ENCODE peak calls at places on chromosomes 2 and 18, in six cellular contexts. M is choroid plexus epithelial cell, L is HEK293T, F is HS-5, A is HTR-8/SVneo, N is T-helper 2 cell. V is an unnamed sample.

GRCh38 chr2:152426801-152427200 is 91.8 kb downstream of the FMNL2 start:
- DNase-seq in L (no peak), N (no peak), F (no peak), A (no peak), M (peak; percentile 48), V (no peak)

GRCh38 chr18:78768221-78768620 is 211.4 kb upstream of the SALL3 start:
- DNase-seq in M (no peak), N (no peak), A (no peak), L (no peak), F (no peak), V (no peak)

GRCh38 chr2:237231593-237231992 is 145.9 kb downstream of the COPS8 start:
- DNase-seq in F (no peak), A (no peak), N (no peak), M (no peak), L (no peak), V (no peak)

GRCh38 chr18:37294951-37295350 is 270.6 kb downstream of the CELF4 start:
- DNase-seq in A (peak; percentile 7), F (no peak), M (peak; percentile 19), N (no peak), L (peak; percentile 87), V (peak; percentile 41)

GRCh38 chr2:52613064-52613463 is 1154.5 kb upstream of the CHAC2 start:
- DNase-seq in F (no peak), A (peak; percentile 4), L (no peak), N (no peak), M (peak; percentile 31), V (no peak)

GRCh38 chr2:102453497-102453896 is 19.5 kb upstream of the SLC9A4 start:
- DNase-seq in N (no peak), M (no peak), L (no peak), F (no peak), A (no peak), V (no peak)

GRCh38 chr2:223214721-223215120 is 162.7 kb downstream of the KCNE4 start:
- DNase-seq in M (no peak), L (no peak), F (no peak), N (no peak), A (no peak), V (no peak)

GRCh38 chr2:122070241-122070731 is 314.8 kb downstream of the TSN start:
- DNase-seq in N (no peak), A (no peak), M (peak; percentile 2), F (peak; percentile 48), L (no peak), V (no peak)

GRCh38 chr2:2846379-2847130 is 515.5 kb upstream of the MYT1L start:
- DNase-seq in N (no peak), L (no peak), F (no peak), A (no peak), M (no peak), V (no peak)

GRCh38 chr2:118971245-118972122 is 29.5 kb downstream of the MARCO start:
- DNase-seq in F (no peak), M (no peak), N (no peak), L (no peak), A (no peak), V (no peak)

GRCh38 chr2:30446602-30447148 is 371 bp upstream of the LCLAT1 start:
- DNase-seq in F (no peak), A (no peak), M (peak; percentile 28), L (no peak), N (no peak), V (peak; percentile 18)

GRCh38 chr18:71115261-71115660 is 826.4 kb downstream of the SOCS6 start:
- DNase-seq in N (no peak), L (no peak), A (no peak), M (no peak), F (no peak), V (peak; percentile 53)

GRCh38 chr2:233441161-233442027 is 87.1 kb downstream of the DGKD start:
- DNase-seq in M (no peak), L (no peak), N (no peak), A (no peak), F (no peak), V (no peak)

GRCh38 chr2:178477443-178478099 is 829 bp downstream of the FKBP7 start:
- DNase-seq in L (no peak), N (no peak), F (no peak), A (no peak), M (no peak), V (no peak)

GRCh38 chr2:160221391-160222276 is 21.6 kb upstream of the ITGB6 start:
- DNase-seq in F (no peak), A (peak; percentile 44), L (no peak), M (peak; percentile 62), N (no peak), V (peak; percentile 35)

GRCh38 chr2:84458436-84459027 is 548 bp downstream of the SUCLG1 start:
- DNase-seq in A (no peak), L (peak; percentile 33), N (no peak), F (no peak), M (peak; percentile 40), V (peak; percentile 30)

GRCh38 chr2:168371273-168371992 is 84.6 kb upstream of the CERS6 start:
- DNase-seq in L (no peak), A (no peak), N (no peak), F (no peak), M (no peak), V (no peak)

GRCh38 chr18:58779514-58779913 is 85.2 kb upstream of the ZNF532 start:
- DNase-seq in L (no peak), N (no peak), M (no peak), F (no peak), A (no peak), V (no peak)

GRCh38 chr18:79991494-79991893 is 3.1 kb upstream of the TXNL4A start:
- DNase-seq in N (no peak), M (no peak), L (no peak), A (no peak), F (no peak), V (no peak)

GRCh38 chr2:62920070-62920469 is 130.6 kb upstream of the OTX1 start:
- DNase-seq in M (peak; percentile 40), F (no peak), A (no peak), N (no peak), L (no peak), V (no peak)

GRCh38 chr2:223526106-223526505 is 76.1 kb downstream of the SCG2 start:
- DNase-seq in L (no peak), A (peak; percentile 14), F (no peak), M (peak; percentile 34), N (no peak), V (peak; percentile 3)

GRCh38 chr2:24122356-24123211 is 550 bp downstream of the PFN4 start:
- DNase-seq in A (peak; percentile 26), F (no peak), N (no peak), L (no peak), M (peak; percentile 14), V (peak; percentile 10)

GRCh38 chr2:178761759-178762371 is 45.4 kb downstream of the TTN start:
- DNase-seq in L (peak; percentile 40), F (peak; percentile 56), N (no peak), A (peak; percentile 23), M (peak; percentile 72), V (peak; percentile 78)

GRCh38 chr18:79627750-79628294 is 51.8 kb upstream of the CTDP1 start:
- DNase-seq in F (no peak), A (no peak), N (no peak), M (no peak), L (no peak), V (no peak)

GRCh38 chr18:26875040-26875654 is 9.6 kb upstream of the AQP4 start:
- DNase-seq in M (no peak), N (no peak), A (no peak), L (no peak), F (no peak), V (no peak)

GRCh38 chr18:70366670-70367069 is 77.8 kb downstream of the SOCS6 start:
- DNase-seq in A (no peak), N (no peak), M (no peak), L (no peak), F (no peak), V (no peak)

GRCh38 chr2:43057742-43058706 is 168.4 kb downstream of the ZFP36L2 start:
- DNase-seq in A (no peak), M (no peak), F (no peak), L (no peak), N (no peak), V (no peak)

GRCh38 chr18:22934789-22935188 is 1.7 kb downstream of the RBBP8 start:
- DNase-seq in L (no peak), A (no peak), N (no peak), M (no peak), F (no peak), V (no peak)

GRCh38 chr18:48133675-48134251 is 203.3 kb upstream of the SMAD2 start:
- DNase-seq in M (peak; percentile 12), F (no peak), L (no peak), N (no peak), A (no peak), V (no peak)

GRCh38 chr2:26572589-26572988 is 68.6 kb downstream of the CIB4 start:
- DNase-seq in A (no peak), N (no peak), L (no peak), M (no peak), F (no peak), V (no peak)

GRCh38 chr2:138550172-138550571 is 48.6 kb downstream of the SPOPL start:
- DNase-seq in F (no peak), N (no peak), M (no peak), L (no peak), A (no peak), V (no peak)

GRCh38 chr2:44649426-44649825 is 287.7 kb downstream of the CAMKMT start:
- DNase-seq in N (no peak), A (no peak), M (no peak), F (no peak), L (no peak), V (no peak)

GRCh38 chr2:169260246-169260645 is 102.1 kb downstream of the LRP2 start:
- DNase-seq in L (peak; percentile 10), M (no peak), A (no peak), F (no peak), N (no peak), V (no peak)

GRCh38 chr2:19745318-19746136 is 156.3 kb downstream of the TTC32 start:
- DNase-seq in L (no peak), M (no peak), F (no peak), N (no peak), A (no peak), V (no peak)

GRCh38 chr2:27079233-27080139 is 1.1 kb downstream of the EMILIN1 start:
- DNase-seq in F (no peak), M (no peak), L (no peak), A (no peak), N (no peak), V (no peak)

GRCh38 chr2:84427235-84428138 is 31.6 kb downstream of the SUCLG1 start:
- DNase-seq in M (peak; percentile 75), L (no peak), A (no peak), N (no peak), F (peak; percentile 53), V (no peak)

GRCh38 chr2:135775420-135775819 is 33.8 kb downstream of the UBXN4 start:
- DNase-seq in M (peak; percentile 28), F (no peak), N (no peak), A (no peak), L (no peak), V (no peak)

GRCh38 chr18:79784965-79785770 is 12.6 kb upstream of the KCNG2 start:
- DNase-seq in M (peak; percentile 19), N (no peak), F (no peak), L (no peak), A (no peak), V (no peak)

V was measured in dermis blood vessel endothelial cell.